ENCODE peak calls at places on chromosome 4, in ten cellular contexts. T, J, S, L, Z, H, N, E, O and A are unnamed samples.

GRCh38 chr4:153142700-153143438 is 61.4 kb upstream of the TRIM2 start:
- DNase-seq in T (peak; percentile 71), J (peak; percentile 82), S (no peak), L (no peak), Z (peak; percentile 82), H (no peak), N (peak; percentile 75), E (peak; percentile 70), O (peak; percentile 86), A (peak; percentile 82)

GRCh38 chr4:77880784-77881183 is 18.2 kb downstream of the MRPL1 start:
- DNase-seq in T (no peak), J (no peak), S (no peak), L (no peak), Z (no peak), H (no peak), N (no peak), E (no peak), O (no peak), A (no peak)

GRCh38 chr4:118842055-118842454 is 6.1 kb upstream of the SEC24D start:
- DNase-seq in T (no peak), J (no peak), S (no peak), L (no peak), Z (no peak), H (no peak), N (no peak), E (no peak), O (no peak), A (peak; percentile 73)

GRCh38 chr4:94833394-94833793 is 75.6 kb downstream of the BMPR1B start:
- DNase-seq in T (no peak), J (no peak), S (no peak), L (no peak), Z (peak; percentile 42), H (no peak), N (no peak), E (no peak), O (no peak), A (peak; percentile 44)

GRCh38 chr4:40333921-40334352 is 1.2 kb upstream of the CHRNA9 start:
- DNase-seq in T (no peak), J (no peak), S (peak; percentile 56), L (peak; percentile 46), Z (peak; percentile 75), H (no peak), N (peak; percentile 57), E (peak; percentile 54), O (peak; percentile 36), A (peak; percentile 80)

GRCh38 chr4:101114936-101115372 is 232.4 kb downstream of the PPP3CA start:
- DNase-seq in T (no peak), J (no peak), S (no peak), L (no peak), Z (peak; percentile 28), H (no peak), N (no peak), E (no peak), O (peak; percentile 26), A (peak; percentile 79)

GRCh38 chr4:76804060-76804459 is 93.9 kb downstream of the SOWAHB start:
- DNase-seq in T (no peak), J (no peak), S (no peak), L (no peak), Z (peak; percentile 52), H (no peak), N (no peak), E (no peak), O (no peak), A (no peak)

GRCh38 chr4:155526452-155527169 is 140.0 kb upstream of the GUCY1A1 start:
- DNase-seq in T (no peak), J (no peak), S (no peak), L (no peak), Z (peak; percentile 13), H (no peak), N (no peak), E (no peak), O (peak; percentile 38), A (no peak)

GRCh38 chr4:66028668-66029067 is 358.4 kb upstream of the EPHA5 start:
- DNase-seq in T (no peak), J (no peak), S (no peak), L (no peak), Z (no peak), H (no peak), N (no peak), E (no peak), O (no peak), A (no peak)

GRCh38 chr4:48962636-48963035 is 23.4 kb upstream of the CWH43 start:
- DNase-seq in T (no peak), J (no peak), S (no peak), L (no peak), Z (no peak), H (no peak), N (no peak), E (no peak), O (no peak), A (no peak)

GRCh38 chr4:124334119-124334518 is 378.4 kb downstream of the ANKRD50 start:
- DNase-seq in T (no peak), J (peak; percentile 18), S (peak; percentile 76), L (peak; percentile 48), Z (peak; percentile 93), H (no peak), N (peak; percentile 79), E (peak; percentile 10), O (peak; percentile 80), A (peak; percentile 90)

GRCh38 chr4:6885953-6886557 is 23.6 kb upstream of the TBC1D14 start:
- DNase-seq in T (peak; percentile 80), J (peak; percentile 65), S (no peak), L (no peak), Z (peak; percentile 71), H (no peak), N (no peak), E (no peak), O (no peak), A (peak; percentile 61)
- TF ChIP-seq CTCF in T (no peak), J (no peak), S (no peak), L (no peak), Z (peak; percentile 35), H (peak; percentile 39), N (peak; percentile 12), E (peak; percentile 23), O (peak; percentile 3), A (peak; percentile 33)

GRCh38 chr4:39042365-39042764 is 10.2 kb upstream of the TMEM156 start:
- DNase-seq in T (no peak), J (no peak), S (no peak), L (no peak), Z (peak; percentile 42), H (no peak), N (no peak), E (no peak), O (no peak), A (no peak)

GRCh38 chr4:39043697-39044363 is 11.6 kb upstream of the TMEM156 start:
- DNase-seq in T (no peak), J (no peak), S (no peak), L (no peak), Z (peak; percentile 83), H (no peak), N (no peak), E (no peak), O (peak; percentile 14), A (peak; percentile 74)

GRCh38 chr4:39044364-39044946 is 12.2 kb upstream of the TMEM156 start:
- DNase-seq in T (peak; percentile 94), J (peak; percentile 96), S (peak; percentile 70), L (peak; percentile 46), Z (peak; percentile 98), H (peak; percentile 95), N (peak; percentile 64), E (peak; percentile 81), O (peak; percentile 95), A (peak; percentile 92)

GRCh38 chr4:39044947-39045734 is 12.9 kb upstream of the TMEM156 start:
- DNase-seq in T (no peak), J (peak; percentile 40), S (no peak), L (no peak), Z (peak; percentile 44), H (no peak), N (no peak), E (no peak), O (no peak), A (peak; percentile 50)

GRCh38 chr4:39043058-39043696 is 11.0 kb upstream of the TMEM156 start:
- DNase-seq in T (no peak), J (no peak), S (no peak), L (peak; percentile 39), Z (peak; percentile 75), H (no peak), N (no peak), E (no peak), O (peak; percentile 36), A (no peak)
- H3K4me3 ChIP-seq in T (peak overlapping the region; percentile 70), J (no peak overlapping the region), S (peak overlapping the region; percentile 66), L (no peak overlapping the region), Z (peak overlapping the region; percentile 22), H (peak overlapping the region; percentile 79), N (no peak overlapping the region), E (peak overlapping the region; percentile 66), O (no peak overlapping the region), A (no peak overlapping the region)

DNA sequence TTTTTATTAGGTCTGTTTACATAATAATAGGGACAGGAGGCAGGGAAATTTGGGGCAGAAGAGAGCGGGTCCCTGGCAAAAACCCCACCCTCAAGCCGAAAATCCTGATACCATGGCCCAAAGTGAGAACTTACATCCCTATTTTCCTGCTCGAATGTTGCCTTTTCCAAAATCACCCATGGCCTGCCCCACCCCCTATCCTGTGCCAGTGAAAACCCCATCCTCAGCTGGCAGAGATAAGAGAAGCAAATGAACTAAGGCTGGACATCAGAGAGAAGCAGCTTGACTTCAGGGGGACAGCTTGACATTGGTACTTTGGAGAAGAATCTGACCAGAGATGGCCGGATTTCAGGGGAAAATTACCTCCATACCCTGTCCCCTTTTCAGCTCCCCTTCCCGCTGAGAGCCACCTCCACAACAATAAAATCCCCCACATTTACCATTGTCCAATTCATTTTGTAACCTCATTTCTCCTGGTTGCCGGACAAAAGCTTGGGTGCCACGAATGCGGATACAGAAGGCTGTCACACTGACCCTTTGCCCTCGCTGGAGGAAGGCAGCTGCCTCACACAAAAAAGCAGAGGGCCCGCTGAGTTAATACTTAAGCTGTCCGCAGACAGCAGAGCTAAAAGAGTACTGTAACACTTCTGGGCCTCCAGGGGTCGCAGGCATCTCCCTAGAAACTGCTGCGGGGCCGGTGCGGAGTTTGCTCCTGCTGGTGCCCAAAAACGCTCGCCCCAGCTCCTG is 196.2 kb downstream of the SNCA start:
- DNase-seq in T (peak; percentile 41), J (peak; percentile 16), S (peak; percentile 15), L (no peak), Z (peak; percentile 74), H (no peak), N (peak; percentile 9), E (peak; percentile 40), O (peak; percentile 87), A (peak; percentile 63)
- TF ChIP-seq CTCF in T (peak; percentile 36), J (peak; percentile 17), S (peak; percentile 76), L (peak; percentile 86), Z (peak; percentile 87), H (peak; percentile 19), N (peak; percentile 82), E (peak; percentile 39), O (peak; percentile 69), A (peak; percentile 86)

DNA sequence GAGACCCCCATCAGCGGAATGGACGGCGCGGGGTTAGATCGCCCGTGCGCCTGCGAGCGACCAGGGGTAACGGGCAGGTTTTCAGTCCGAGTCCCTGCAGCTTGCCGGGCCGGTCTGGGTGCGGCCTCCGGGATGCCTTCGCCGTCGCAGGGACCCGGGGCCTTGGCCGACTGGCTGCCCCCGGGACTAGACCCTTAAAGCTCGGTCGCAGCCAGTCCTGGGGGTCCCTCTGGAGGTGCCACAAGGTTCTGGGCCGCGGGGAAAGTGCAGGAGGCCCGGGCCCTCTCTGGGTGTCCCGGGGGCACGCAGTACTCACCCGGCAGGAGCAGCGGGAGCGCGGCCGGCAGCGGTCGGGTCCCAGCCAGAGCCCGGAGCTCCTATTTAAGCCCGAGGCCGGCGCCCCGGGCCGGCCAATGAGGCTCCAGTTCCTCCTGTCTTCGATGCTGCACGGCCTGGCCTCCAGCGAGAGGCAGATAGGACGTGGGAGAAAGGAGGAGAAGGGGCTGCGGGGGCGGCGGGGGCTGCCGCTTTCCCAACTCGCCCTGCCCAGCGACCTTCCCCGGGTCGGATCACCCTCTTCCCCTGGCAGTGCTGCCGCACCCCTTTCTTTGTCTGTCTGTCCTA is at the start of gene SPON2:
- DNase-seq in T (no peak), J (no peak), S (no peak), L (no peak), Z (peak; percentile 81), H (no peak), N (no peak), E (no peak), O (peak; percentile 51), A (peak; percentile 26)
- H3K4me3 ChIP-seq in T (peak within 1 kb of the TSS; percentile 52), J (peak within 1 kb of the TSS; percentile 1), S (peak within 1 kb of the TSS; percentile 36), L (peak within 1 kb of the TSS; percentile 37), Z (peak within 1 kb of the TSS; percentile 78), H (no peak within 1 kb of the TSS), N (peak within 1 kb of the TSS; percentile 16), E (no peak within 1 kb of the TSS), O (peak within 1 kb of the TSS; percentile 44), A (peak within 1 kb of the TSS; percentile 40)